ENCODE peak calls at places on chromosomes 3 and 15, in nine cellular contexts. B is HepG2; W is stimulated activated CD4-positive, alpha-beta T cell treated with anti-CD3 and anti-CD28 coated beads, Interleukin-1b, Interleukin-23, amount 100 ng/mL, for 1 hour; R is neuronal stem cell; U is OCI-M1; S is neural crest cell; Z is AG20443; M is ureter; A is ACHN. L is an unnamed sample.

GRCh38 chr3:36496734-36497133 is 116.4 kb downstream of the STAC start:
- DNase-seq in B (no peak), W (no peak), R (no peak), U (peak), S (no peak), Z (peak), M (no peak), A (peak), L (peak)

GRCh38 chr3:155292133-155292532 is 1.4 kb downstream of the STRIT1 start:
- DNase-seq in B (peak), W (no peak), R (no peak), U (no peak), S (no peak), Z (peak), M (no peak), A (no peak), L (peak)

GRCh38 chr3:61052855-61053254 is 198.4 kb downstream of the FHIT start:
- DNase-seq in B (no peak), W (no peak), R (no peak), U (no peak), S (no peak), Z (no peak), M (no peak), A (no peak), L (no peak)

GRCh38 chr15:81783586-81783985 is 262.2 kb downstream of the MEX3B start:
- DNase-seq in B (no peak), W (no peak), R (no peak), U (no peak), S (no peak), Z (no peak), M (no peak), A (no peak), L (no peak)

GRCh38 chr15:63010386-63010785 is 32.2 kb upstream of the TPM1 start:
- DNase-seq in B (no peak), W (no peak), R (no peak), U (no peak), S (no peak), Z (no peak), M (no peak), A (no peak), L (no peak)

GRCh38 chr3:73229036-73229435 is 167.6 kb downstream of the EBLN2 start:
- DNase-seq in B (no peak), W (no peak), R (no peak), U (no peak), S (no peak), Z (no peak), M (no peak), A (no peak), L (no peak)

GRCh38 chr3:128469584-128469983 is 2.9 kb upstream of the DNAJB8 start:
- DNase-seq in B (no peak), W (no peak), R (no peak), U (no peak), S (no peak), Z (no peak), M (no peak), A (no peak), L (no peak)

GRCh38 chr3:159854500-159855124 is 134.0 kb upstream of the IL12A start:
- DNase-seq in B (peak), W (no peak), R (no peak), U (no peak), S (no peak), Z (peak), M (no peak), A (peak), L (peak)

GRCh38 chr3:13189639-13190375 is 116.6 kb upstream of the IQSEC1 start:
- DNase-seq in B (peak), W (no peak), R (no peak), U (peak), S (no peak), Z (peak), M (no peak), A (no peak), L (no peak)

GRCh38 chr3:45362768-45363167 is 25.6 kb upstream of the LARS2 start:
- DNase-seq in B (no peak), W (no peak), R (no peak), U (no peak), S (no peak), Z (no peak), M (no peak), A (no peak), L (peak)

GRCh38 chr15:71485094-71485693 is 325.2 kb upstream of the NR2E3 start:
- DNase-seq in B (no peak), W (no peak), R (no peak), U (peak), S (no peak), Z (no peak), M (no peak), A (no peak), L (no peak)

GRCh38 chr3:71502066-71502465 is 81.5 kb downstream of the FOXP1 start:
- DNase-seq in B (no peak), W (no peak), R (no peak), U (no peak), S (no peak), Z (no peak), M (no peak), A (no peak), L (no peak)

GRCh38 chr15:85030301-85031049 is 48.8 kb downstream of the PDE8A start:
- DNase-seq in B (no peak), W (no peak), R (no peak), U (no peak), S (no peak), Z (peak), M (no peak), A (peak), L (peak)

GRCh38 chr15:38860682-38861081 is 296.1 kb upstream of the RASGRP1 start:
- DNase-seq in B (no peak), W (no peak), R (no peak), U (no peak), S (no peak), Z (no peak), M (no peak), A (no peak), L (peak)

GRCh38 chr3:79113821-79114220 is 654.0 kb downstream of the ROBO1 start:
- DNase-seq in B (no peak), W (no peak), R (no peak), U (no peak), S (no peak), Z (no peak), M (no peak), A (no peak), L (no peak)

GRCh38 chr3:72590732-72591192 is 257.5 kb downstream of the SHQ1 start:
- DNase-seq in B (peak), W (no peak), R (peak), U (no peak), S (peak), Z (no peak), M (no peak), A (no peak), L (no peak)

GRCh38 chr3:135751991-135752390 is 213.5 kb upstream of the PPP2R3A start:
- DNase-seq in B (no peak), W (no peak), R (no peak), U (no peak), S (no peak), Z (no peak), M (no peak), A (no peak), L (no peak)

GRCh38 chr3:89419647-89420141 is 312.3 kb downstream of the EPHA3 start:
- DNase-seq in B (no peak), W (no peak), R (no peak), U (no peak), S (no peak), Z (no peak), M (no peak), A (no peak), L (no peak)

GRCh38 chr15:77649019-77649418 is 16.3 kb upstream of the LINGO1 start:
- DNase-seq in B (no peak), W (no peak), R (no peak), U (no peak), S (no peak), Z (no peak), M (no peak), A (no peak), L (no peak)

GRCh38 chr15:64476550-64476949 is 16.2 kb downstream of the ZNF609 start:
- DNase-seq in B (no peak), W (no peak), R (no peak), U (no peak), S (no peak), Z (no peak), M (no peak), A (no peak), L (no peak)

GRCh38 chr3:79263423-79263822 is 504.4 kb downstream of the ROBO1 start:
- DNase-seq in B (no peak), W (no peak), R (no peak), U (no peak), S (no peak), Z (no peak), M (no peak), A (no peak), L (peak)

GRCh38 chr3:77039606-77040553 is at the start of gene ROBO2:
- DNase-seq in B (no peak), W (no peak), R (peak), U (peak), S (peak), Z (peak), M (no peak), A (no peak), L (peak)

GRCh38 chr3:185131602-185132256 is 21.1 kb downstream of the C3orf70 start:
- DNase-seq in B (peak), W (no peak), R (no peak), U (no peak), S (no peak), Z (no peak), M (no peak), A (no peak), L (no peak)

GRCh38 chr3:170848294-170848917 is 21.6 kb downstream of the RPL22L1 start:
- DNase-seq in B (no peak), W (no peak), R (no peak), U (peak), S (no peak), Z (peak), M (no peak), A (peak), L (peak)

GRCh38 chr3:54527953-54528352 is 399.9 kb downstream of the LRTM1 start:
- DNase-seq in B (no peak), W (no peak), R (no peak), U (no peak), S (no peak), Z (peak), M (no peak), A (peak), L (no peak)

GRCh38 chr3:187968883-187969580 is 184.9 kb upstream of the LPP start:
- DNase-seq in B (peak), W (no peak), R (no peak), U (peak), S (no peak), Z (peak), M (no peak), A (no peak), L (peak)

GRCh38 chr3:194572131-194572789 is 61.0 kb downstream of the TMEM44 start:
- DNase-seq in B (peak), W (no peak), R (no peak), U (peak), S (no peak), Z (peak), M (no peak), A (peak), L (peak)

GRCh38 chr3:47007482-47008257 is 28.2 kb downstream of the NBEAL2 start:
- DNase-seq in B (no peak), W (no peak), R (no peak), U (no peak), S (no peak), Z (no peak), M (peak), A (no peak), L (no peak)

GRCh38 chr3:45775571-45776290 is 20.6 kb downstream of the SLC6A20 start:
- DNase-seq in B (no peak), W (no peak), R (no peak), U (no peak), S (no peak), Z (no peak), M (no peak), A (no peak), L (no peak)

GRCh38 chr3:42497009-42497731 is 5.3 kb upstream of the VIPR1 start:
- DNase-seq in B (peak), W (no peak), R (peak), U (no peak), S (no peak), Z (peak), M (peak), A (no peak), L (peak)

GRCh38 chr3:76991165-76991564 is 48.7 kb upstream of the ROBO2 start:
- DNase-seq in B (no peak), W (no peak), R (no peak), U (peak), S (no peak), Z (no peak), M (no peak), A (no peak), L (no peak)